ENCODE peak calls at places on chromosomes 4 and X, in four cellular contexts. F is GM12865; N is psoas muscle; A is CD8-positive, alpha-beta T cell. I is an unnamed sample.

GRCh38 chr4:187309456-187309855 is 585.8 kb upstream of the FAT1 start:
- DNase-seq in N (no peak), F (no peak), A (no peak), I (no peak)

GRCh38 chrX:139113682-139114081 is 402.2 kb upstream of the FGF13 start:
- DNase-seq in A (no peak), N (no peak), F (no peak), I (no peak)

GRCh38 chr4:139743027-139743426 is 77.4 kb downstream of the MGST2 start:
- DNase-seq in A (no peak), F (no peak), N (no peak), I (no peak)

GRCh38 chr4:66572949-66573348 is 902.7 kb upstream of the EPHA5 start:
- DNase-seq in A (no peak), N (no peak), F (no peak), I (no peak)

GRCh38 chr4:162241857-162242256 is 78.1 kb upstream of the FSTL5 start:
- DNase-seq in N (no peak), F (no peak), A (no peak), I (no peak)

GRCh38 chr4:90025248-90025647 is 101.9 kb upstream of the CCSER1 start:
- DNase-seq in A (no peak), N (no peak), F (peak; percentile 4), I (no peak)

GRCh38 chr4:173748353-173748752 is 218.3 kb upstream of the HAND2 start:
- DNase-seq in N (no peak), F (no peak), A (no peak), I (no peak)

GRCh38 chr4:48017108-48017527 is 546 bp downstream of the NIPAL1 start:
- DNase-seq in A (no peak), N (peak; percentile 39), F (no peak), I (no peak)

GRCh38 chr4:144633215-144633614 is 12.7 kb upstream of the HHIP start:
- DNase-seq in N (no peak), A (no peak), F (no peak), I (no peak)

GRCh38 chrX:18856645-18856997 is 127.3 kb downstream of the PHKA2 start:
- DNase-seq in A (no peak), F (no peak), N (no peak), I (no peak)

GRCh38 chr4:7861440-7861881 is 78.2 kb downstream of the AFAP1 start:
- DNase-seq in N (no peak), A (no peak), F (no peak), I (no peak)

GRCh38 chrX:107723501-107723900 is 52.1 kb downstream of the TSC22D3 start:
- DNase-seq in A (no peak), N (no peak), F (no peak), I (no peak)

GRCh38 chrX:47621851-47622250 is 2.2 kb upstream of the SYN1 start:
- DNase-seq in A (no peak), N (no peak), F (no peak), I (no peak)

GRCh38 chr4:22167201-22167600 is 218.6 kb upstream of the KCNIP4 start:
- DNase-seq in A (no peak), F (no peak), N (no peak), I (no peak)

GRCh38 chr4:105471566-105472176 is 2.2 kb downstream of the PPA2 start:
- DNase-seq in F (peak; percentile 85), A (peak; percentile 75), N (peak; percentile 30), I (peak; percentile 48)
- H3K4me3 ChIP-seq in F (peak overlapping the region; percentile 98), A (no peak overlapping the region), N (peak overlapping the region; percentile 85), I (peak overlapping the region; percentile 29)

GRCh38 chr4:176838611-176839411 is 46.1 kb upstream of the VEGFC start:
- DNase-seq in F (no peak), N (peak; percentile 12), A (no peak), I (no peak)
- H3K4me3 ChIP-seq in F (no peak overlapping the region), N (no peak overlapping the region), A (no peak overlapping the region), I (no peak overlapping the region)

DNA sequence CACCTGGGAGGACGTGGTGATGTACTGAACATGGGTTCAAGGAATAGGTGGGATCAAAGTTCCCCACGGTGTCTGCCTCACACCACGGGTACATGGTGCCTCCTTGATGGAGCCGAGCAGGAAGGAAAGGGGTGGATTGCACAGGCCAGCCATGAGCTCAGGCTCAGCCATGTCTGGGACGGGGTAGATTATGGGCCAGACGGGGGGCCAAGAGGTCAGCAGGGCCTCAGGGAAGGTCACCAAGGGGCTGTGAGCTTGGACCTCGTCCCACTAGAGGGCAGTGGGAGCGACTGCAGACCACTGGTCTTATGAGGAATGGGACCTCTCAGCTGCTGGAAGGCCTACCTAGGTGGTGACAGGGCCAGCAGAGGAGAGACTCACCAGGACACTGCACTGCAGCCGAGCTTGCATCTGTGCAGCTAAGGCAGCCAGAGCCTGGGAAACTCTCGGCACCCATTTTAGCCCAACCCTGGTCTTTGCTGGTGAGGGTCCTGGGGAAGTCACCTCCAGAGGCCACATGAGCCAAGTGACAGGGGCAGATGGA is 38.4 kb downstream of the JAKMIP1 start:
- DNase-seq in A (no peak), F (no peak), N (no peak), I (no peak)
- H3K4me3 ChIP-seq in A (no peak overlapping the region), F (no peak overlapping the region), N (no peak overlapping the region), I (no peak overlapping the region)

GRCh38 chr4:26131053-26131452 is 189.8 kb upstream of the RBPJ start:
- DNase-seq in F (no peak), A (no peak), N (no peak), I (no peak)
- H3K4me3 ChIP-seq in F (no peak overlapping the region), A (no peak overlapping the region), N (no peak overlapping the region), I (no peak overlapping the region)

GRCh38 chr4:92303621-92304027 is at the start of gene GRID2:
- DNase-seq in N (no peak), F (no peak), A (no peak), I (no peak)
- H3K4me3 ChIP-seq in N (peak within 1 kb of the TSS; percentile 27), F (no peak within 1 kb of the TSS), A (no peak within 1 kb of the TSS), I (peak within 1 kb of the TSS; percentile 1)

GRCh38 chr4:131447883-131448282 is 1701.2 kb upstream of the PCDH10 start:
- DNase-seq in F (no peak), N (no peak), A (no peak), I (no peak)
- H3K4me3 ChIP-seq in F (no peak overlapping the region), N (no peak overlapping the region), A (no peak overlapping the region), I (no peak overlapping the region)

GRCh38 chr4:143420227-143420626 is 83.6 kb downstream of the GAB1 start:
- DNase-seq in A (no peak), N (no peak), F (no peak), I (no peak)
- H3K4me3 ChIP-seq in A (no peak overlapping the region), N (no peak overlapping the region), F (no peak overlapping the region), I (no peak overlapping the region)

I was measured in gastrocnemius medialis.